ENCODE peak calls at places on chromosomes 11 and 22, in five cellular contexts. One of them, this sample, is unnamed.

GRCh38 chr11:129374993-129375721 is 491 bp upstream of the BARX2 start:
- DNase-seq in HCT116: no peak
- DNase-seq in spleen: no peak
- DNase-seq in GM23338: peak; percentile 72
- DNase-seq in sigmoid colon: no peak
- DNase-seq in this sample: peak; percentile 71

GRCh38 chr11:8375460-8375859 is 111.8 kb upstream of the LMO1 start:
- DNase-seq in spleen: no peak
- DNase-seq in sigmoid colon: no peak
- DNase-seq in GM23338: no peak
- DNase-seq in HCT116: no peak
- DNase-seq in this sample: no peak

GRCh38 chr22:20267441-20268288 is 453 bp downstream of the RTN4R start:
- DNase-seq in spleen: no peak
- DNase-seq in GM23338: peak; percentile 54
- DNase-seq in sigmoid colon: no peak
- DNase-seq in HCT116: no peak
- DNase-seq in this sample: peak; percentile 31

GRCh38 chr11:24295360-24295759 is 201.5 kb upstream of the LUZP2 start:
- DNase-seq in spleen: no peak
- DNase-seq in GM23338: no peak
- DNase-seq in HCT116: no peak
- DNase-seq in sigmoid colon: no peak
- DNase-seq in this sample: no peak

GRCh38 chr11:2725367-2726300 is 25.8 kb upstream of the KCNQ1OT1 start:
- DNase-seq in GM23338: no peak
- DNase-seq in HCT116: no peak
- DNase-seq in sigmoid colon: peak; percentile 87
- DNase-seq in spleen: no peak
- DNase-seq in this sample: no peak

GRCh38 chr22:43263645-43264514 is 76.9 kb upstream of the TTLL12 start:
- DNase-seq in sigmoid colon: no peak
- DNase-seq in spleen: peak; percentile 88
- DNase-seq in GM23338: no peak
- DNase-seq in HCT116: peak; percentile 48
- DNase-seq in this sample: peak; percentile 69

GRCh38 chr11:70772950-70773349 is 374.6 kb downstream of the CTTN start:
- DNase-seq in GM23338: peak; percentile 37
- DNase-seq in HCT116: no peak
- DNase-seq in spleen: peak; percentile 45
- DNase-seq in sigmoid colon: no peak
- DNase-seq in this sample: no peak

GRCh38 chr11:954392-955144 is 28.9 kb downstream of the AP2A2 start:
- DNase-seq in HCT116: no peak
- DNase-seq in sigmoid colon: no peak
- DNase-seq in spleen: no peak
- DNase-seq in GM23338: no peak
- DNase-seq in this sample: no peak

GRCh38 chr11:63014408-63015055 is 1.1 kb downstream of the SLC22A8 start:
- DNase-seq in GM23338: no peak
- DNase-seq in HCT116: no peak
- DNase-seq in spleen: no peak
- DNase-seq in sigmoid colon: peak; percentile 45
- DNase-seq in this sample: no peak

GRCh38 chr11:3201677-3202181 is 16.9 kb downstream of the MRGPRG start:
- DNase-seq in sigmoid colon: no peak
- DNase-seq in GM23338: no peak
- DNase-seq in HCT116: no peak
- DNase-seq in spleen: peak; percentile 67
- DNase-seq in this sample: peak; percentile 3

GRCh38 chr22:37053310-37054077 is 2.0 kb downstream of the KCTD17 start:
- DNase-seq in HCT116: no peak
- DNase-seq in spleen: no peak
- DNase-seq in GM23338: no peak
- DNase-seq in sigmoid colon: no peak
- DNase-seq in this sample: no peak

GRCh38 chr11:9170450-9170849 is 79.1 kb upstream of the SCUBE2 start:
- DNase-seq in GM23338: no peak
- DNase-seq in HCT116: no peak
- DNase-seq in sigmoid colon: no peak
- DNase-seq in spleen: no peak
- DNase-seq in this sample: no peak

GRCh38 chr22:33757443-33758124 is 162.7 kb downstream of the LARGE1 start:
- DNase-seq in GM23338: peak; percentile 47
- DNase-seq in sigmoid colon: no peak
- DNase-seq in spleen: no peak
- DNase-seq in HCT116: no peak
- DNase-seq in this sample: no peak

GRCh38 chr11:134686418-134686817 is 274.4 kb upstream of the B3GAT1 start:
- DNase-seq in GM23338: peak; percentile 54
- DNase-seq in spleen: no peak
- DNase-seq in HCT116: no peak
- DNase-seq in sigmoid colon: no peak
- DNase-seq in this sample: no peak

GRCh38 chr11:106986261-106986660 is 32.0 kb downstream of the GUCY1A2 start:
- DNase-seq in HCT116: no peak
- DNase-seq in GM23338: no peak
- DNase-seq in spleen: no peak
- DNase-seq in sigmoid colon: no peak
- DNase-seq in this sample: no peak

GRCh38 chr11:96306600-96306932 is 36.4 kb downstream of the MAML2 start:
- DNase-seq in HCT116: peak; percentile 12
- DNase-seq in sigmoid colon: no peak
- DNase-seq in GM23338: no peak
- DNase-seq in spleen: no peak
- DNase-seq in this sample: no peak

GRCh38 chr22:22349455-22349836 is 104.9 kb downstream of the VPREB1 start:
- DNase-seq in HCT116: no peak
- DNase-seq in spleen: no peak
- DNase-seq in sigmoid colon: no peak
- DNase-seq in GM23338: peak; percentile 42
- DNase-seq in this sample: no peak

GRCh38 chr22:39214383-39215069 is 30.3 kb downstream of the PDGFB start:
- DNase-seq in spleen: peak; percentile 34
- DNase-seq in GM23338: peak; percentile 96
- DNase-seq in HCT116: peak; percentile 73
- DNase-seq in sigmoid colon: no peak
- DNase-seq in this sample: no peak

GRCh38 chr11:30879322-30880020 is 293.3 kb upstream of the MPPED2 start:
- DNase-seq in GM23338: no peak
- DNase-seq in spleen: no peak
- DNase-seq in HCT116: no peak
- DNase-seq in sigmoid colon: no peak
- DNase-seq in this sample: no peak

GRCh38 chr11:125074511-125075241 is 11.6 kb downstream of the SLC37A2 start:
- DNase-seq in HCT116: no peak
- DNase-seq in GM23338: no peak
- DNase-seq in spleen: no peak
- DNase-seq in sigmoid colon: peak; percentile 48
- DNase-seq in this sample: no peak

GRCh38 chr11:126521196-126521595 is 165.7 kb downstream of the ST3GAL4 start:
- DNase-seq in HCT116: no peak
- DNase-seq in GM23338: no peak
- DNase-seq in spleen: peak; percentile 56
- DNase-seq in sigmoid colon: peak; percentile 37
- DNase-seq in this sample: no peak

GRCh38 chr11:5603326-5603725 is 6.9 kb downstream of the TRIM6 start:
- DNase-seq in spleen: no peak
- DNase-seq in HCT116: no peak
- DNase-seq in sigmoid colon: no peak
- DNase-seq in GM23338: no peak
- DNase-seq in this sample: no peak

GRCh38 chr22:29205598-29206371 is at the start of gene EMID1:
- DNase-seq in sigmoid colon: peak; percentile 76
- DNase-seq in HCT116: no peak
- DNase-seq in spleen: peak; percentile 84
- DNase-seq in GM23338: peak; percentile 67
- DNase-seq in this sample: peak; percentile 47

GRCh38 chr11:120778692-120779490 is 245.0 kb upstream of the TBCEL start:
- DNase-seq in HCT116: no peak
- DNase-seq in sigmoid colon: no peak
- DNase-seq in spleen: peak; percentile 68
- DNase-seq in GM23338: peak; percentile 46
- DNase-seq in this sample: no peak

GRCh38 chr11:95089620-95090542 is at the start of gene ENDOD1:
- DNase-seq in HCT116: no peak
- DNase-seq in spleen: peak; percentile 98
- DNase-seq in GM23338: peak; percentile 90
- DNase-seq in sigmoid colon: peak; percentile 88
- DNase-seq in this sample: peak; percentile 88

GRCh38 chr22:39094717-39095389 is 2.2 kb upstream of the APOBEC3H start:
- DNase-seq in spleen: no peak
- DNase-seq in HCT116: no peak
- DNase-seq in sigmoid colon: no peak
- DNase-seq in GM23338: no peak
- DNase-seq in this sample: no peak

GRCh38 chr11:118370774-118371173 is 11.4 kb downstream of the UBE4A start:
- DNase-seq in spleen: no peak
- DNase-seq in GM23338: no peak
- DNase-seq in HCT116: no peak
- DNase-seq in sigmoid colon: no peak
- DNase-seq in this sample: no peak

GRCh38 chr11:90189011-90189410 is 33.8 kb downstream of the CHORDC1 start:
- DNase-seq in spleen: no peak
- DNase-seq in HCT116: no peak
- DNase-seq in sigmoid colon: no peak
- DNase-seq in GM23338: peak; percentile 41
- DNase-seq in this sample: no peak

GRCh38 chr22:37326726-37327125 is 44.4 kb downstream of the CYTH4 start:
- DNase-seq in GM23338: no peak
- DNase-seq in spleen: no peak
- DNase-seq in HCT116: no peak
- DNase-seq in sigmoid colon: no peak
- DNase-seq in this sample: peak; percentile 58

GRCh38 chr11:91173701-91174100 is 950.9 kb upstream of the CHORDC1 start:
- DNase-seq in spleen: no peak
- DNase-seq in GM23338: no peak
- DNase-seq in sigmoid colon: no peak
- DNase-seq in HCT116: no peak
- DNase-seq in this sample: no peak

GRCh38 chr11:73439002-73439843 is 63.0 kb downstream of the RELT start:
- DNase-seq in spleen: no peak
- DNase-seq in GM23338: no peak
- DNase-seq in sigmoid colon: no peak
- DNase-seq in HCT116: no peak
- DNase-seq in this sample: peak; percentile 23

GRCh38 chr22:39839917-39840510 is 53.5 kb downstream of the ENTHD1 start:
- DNase-seq in sigmoid colon: no peak
- DNase-seq in HCT116: no peak
- DNase-seq in spleen: no peak
- DNase-seq in GM23338: no peak
- DNase-seq in this sample: no peak

GRCh38 chr11:65476632-65477270 is 22.1 kb upstream of the MALAT1 start:
- DNase-seq in sigmoid colon: peak; percentile 73
- DNase-seq in HCT116: no peak
- DNase-seq in spleen: no peak
- DNase-seq in GM23338: no peak
- DNase-seq in this sample: peak; percentile 81

GRCh38 chr22:26548303-26548702 is 36.0 kb upstream of the TFIP11 start:
- DNase-seq in GM23338: no peak
- DNase-seq in sigmoid colon: no peak
- DNase-seq in spleen: no peak
- DNase-seq in HCT116: no peak
- DNase-seq in this sample: no peak

GRCh38 chr11:20611445-20611844 is 12.0 kb downstream of the SLC6A5 start:
- DNase-seq in spleen: no peak
- DNase-seq in HCT116: no peak
- DNase-seq in GM23338: no peak
- DNase-seq in sigmoid colon: no peak
- DNase-seq in this sample: no peak

GRCh38 chr11:12413141-12414055 is 36.0 kb downstream of the PARVA start:
- DNase-seq in GM23338: no peak
- DNase-seq in spleen: no peak
- DNase-seq in sigmoid colon: no peak
- DNase-seq in HCT116: no peak
- DNase-seq in this sample: no peak

GRCh38 chr11:123056835-123057491 is 5.0 kb downstream of the HSPA8 start:
- DNase-seq in GM23338: no peak
- DNase-seq in sigmoid colon: no peak
- DNase-seq in spleen: no peak
- DNase-seq in HCT116: no peak
- DNase-seq in this sample: no peak
- TF ChIP-seq POLR2AphosphoS5 in GM23338: no peak
- TF ChIP-seq POLR2AphosphoS5 in sigmoid colon: no peak
- TF ChIP-seq POLR2AphosphoS5 in spleen: no peak
- TF ChIP-seq POLR2AphosphoS5 in HCT116: peak; percentile 46
- TF ChIP-seq POLR2AphosphoS5 in this sample: no peak

GRCh38 chr11:10304495-10305261 is at the start of gene ADM:
- DNase-seq in HCT116: peak; percentile 91
- DNase-seq in GM23338: peak; percentile 93
- DNase-seq in spleen: peak; percentile 93
- DNase-seq in sigmoid colon: peak; percentile 96
- DNase-seq in this sample: peak; percentile 93
- H3K27ac ChIP-seq in HCT116: peak within 1 kb of the TSS; percentile 97
- H3K27ac ChIP-seq in GM23338: peak within 1 kb of the TSS; percentile 40
- H3K27ac ChIP-seq in spleen: peak within 1 kb of the TSS; percentile 84
- H3K27ac ChIP-seq in sigmoid colon: peak within 1 kb of the TSS; percentile 93
- H3K27ac ChIP-seq in this sample: peak within 1 kb of the TSS; percentile 90

GRCh38 chr11:61749607-61750217 is 2.7 kb upstream of the MYRF start:
- DNase-seq in sigmoid colon: no peak
- DNase-seq in HCT116: no peak
- DNase-seq in spleen: no peak
- DNase-seq in GM23338: peak; percentile 41
- DNase-seq in this sample: no peak
- TF ChIP-seq POLR2AphosphoS5 in sigmoid colon: no peak
- TF ChIP-seq POLR2AphosphoS5 in HCT116: no peak
- TF ChIP-seq POLR2AphosphoS5 in spleen: no peak
- TF ChIP-seq POLR2AphosphoS5 in GM23338: no peak
- TF ChIP-seq POLR2AphosphoS5 in this sample: no peak

GRCh38 chr22:50540352-50540751 is 5.3 kb upstream of the KLHDC7B start:
- DNase-seq in GM23338: no peak
- DNase-seq in HCT116: no peak
- DNase-seq in sigmoid colon: no peak
- DNase-seq in spleen: peak; percentile 72
- DNase-seq in this sample: no peak
- H3K27ac ChIP-seq in GM23338: no peak overlapping the region
- H3K27ac ChIP-seq in HCT116: no peak overlapping the region
- H3K27ac ChIP-seq in sigmoid colon: peak overlapping the region; percentile 75
- H3K27ac ChIP-seq in spleen: peak overlapping the region; percentile 97
- H3K27ac ChIP-seq in this sample: peak overlapping the region; percentile 99

This sample was measured in transverse colon.